ENCODE peak calls at places on chromosomes 12 and 14, in five cellular contexts. M is NCI-H748 treated with DMSO at 0.1 percent for 48 hours, T is neural crest cell, R is H54, X is cardiac fibroblast. U is an unnamed sample.

GRCh38 chr12:104357431-104357952 is 54.0 kb downstream of the EID3 start:
- DNase-seq in M (no peak), T (no peak), R (no peak), X (peak), U (no peak)

GRCh38 chr14:68476212-68476964 is 316.5 kb downstream of the ZFP36L1 start:
- DNase-seq in T (no peak), M (no peak), X (peak), R (no peak), U (peak)

GRCh38 chr12:15435597-15435996 is 113.3 kb downstream of the PTPRO start:
- DNase-seq in M (no peak), R (no peak), X (peak), T (no peak), U (no peak)

GRCh38 chr14:97412933-97413574 is 615.9 kb downstream of the VRK1 start:
- DNase-seq in X (no peak), T (no peak), R (no peak), M (no peak), U (no peak)

GRCh38 chr12:79706156-79706555 is 15.4 kb upstream of the PAWR start:
- DNase-seq in X (peak), R (no peak), M (no peak), T (no peak), U (no peak)

GRCh38 chr14:48350971-48351370 is 675.6 kb upstream of the MDGA2 start:
- DNase-seq in M (no peak), X (no peak), R (no peak), T (no peak), U (no peak)

GRCh38 chr12:16095531-16096110 is 181.9 kb downstream of the SLC15A5 start:
- DNase-seq in M (no peak), X (no peak), R (no peak), T (no peak), U (no peak)

GRCh38 chr14:104749111-104749649 is 3.8 kb upstream of the SIVA1 start:
- DNase-seq in R (no peak), M (no peak), X (no peak), T (no peak), U (no peak)

GRCh38 chr12:109462868-109463692 is 14.0 kb downstream of the KCTD10 start:
- DNase-seq in X (peak), R (peak), T (peak), M (no peak), U (no peak)

GRCh38 chr12:45191239-45191638 is 24.7 kb upstream of the ANO6 start:
- DNase-seq in X (peak), T (no peak), R (no peak), M (no peak), U (no peak)

GRCh38 chr14:51525705-51526104 is 126.0 kb upstream of the FRMD6 start:
- DNase-seq in X (no peak), M (no peak), R (no peak), T (no peak), U (no peak)

GRCh38 chr12:50614167-50614762 is 109.5 kb downstream of the DIP2B start:
- DNase-seq in X (peak), M (no peak), T (no peak), R (no peak), U (no peak)

U was measured in SIG-M5.